ENCODE peak calls at places on chromosomes 5 and 9, in five cellular contexts. P, Y, Q, X and U are unnamed samples.

GRCh38 chr5:14062178-14062577 is 81.0 kb upstream of the TRIO start:
- DNase-seq in P (no peak), Y (no peak), Q (peak), X (no peak), U (peak)

GRCh38 chr9:18857334-18857733 is 175.7 kb downstream of the SAXO1 start:
- DNase-seq in P (no peak), Y (no peak), Q (no peak), X (no peak), U (no peak)

GRCh38 chr9:89522261-89522978 is 24.5 kb upstream of the SEMA4D start:
- DNase-seq in P (no peak), Y (peak), Q (no peak), X (peak), U (no peak)

GRCh38 chr9:84261082-84261746 is 79.3 kb downstream of the SLC28A3 start:
- DNase-seq in P (no peak), Y (peak), Q (peak), X (peak), U (peak)

GRCh38 chr5:34639852-34640626 is 16.1 kb upstream of the RAI14 start:
- DNase-seq in P (no peak), Y (no peak), Q (peak), X (no peak), U (no peak)

GRCh38 chr9:115114084-115114483 is 3.9 kb downstream of the TNC start:
- DNase-seq in P (no peak), Y (no peak), Q (no peak), X (no peak), U (no peak)

GRCh38 chr5:32159328-32160072 is 14.6 kb downstream of the GOLPH3 start:
- DNase-seq in P (no peak), Y (no peak), Q (no peak), X (no peak), U (no peak)

GRCh38 chr9:109063765-109064164 is 50.5 kb upstream of the CTNNAL1 start:
- DNase-seq in P (no peak), Y (no peak), Q (peak), X (no peak), U (no peak)

GRCh38 chr5:143484604-143485003 is 81.1 kb upstream of the NR3C1 start:
- DNase-seq in P (no peak), Y (no peak), Q (no peak), X (no peak), U (no peak)

GRCh38 chr9:22005700-22006605 is 3.2 kb downstream of the CDKN2B start:
- DNase-seq in P (peak), Y (no peak), Q (peak), X (no peak), U (no peak)

GRCh38 chr9:125889122-125889523 is 141.9 kb downstream of the PBX3 start:
- DNase-seq in P (no peak), Y (no peak), Q (peak), X (peak), U (no peak)

GRCh38 chr9:19104528-19105282 is 2.0 kb upstream of the HAUS6 start:
- DNase-seq in P (no peak), Y (no peak), Q (no peak), X (no peak), U (no peak)

GRCh38 chr5:128469924-128470323 is 68.1 kb downstream of the FBN2 start:
- DNase-seq in P (no peak), Y (no peak), Q (no peak), X (no peak), U (no peak)

GRCh38 chr5:116600876-116601275 is 26.3 kb upstream of the SEMA6A start:
- DNase-seq in P (no peak), Y (no peak), Q (peak), X (no peak), U (peak)

GRCh38 chr5:124751031-124751430 is 4.6 kb upstream of the ZNF608 start:
- DNase-seq in P (no peak), Y (no peak), Q (no peak), X (no peak), U (no peak)

GRCh38 chr9:88052446-88052845 is 78.1 kb upstream of the CDK20 start:
- DNase-seq in P (no peak), Y (no peak), Q (no peak), X (no peak), U (no peak)

GRCh38 chr5:134935711-134936602 is 31.0 kb downstream of the PCBD2 start:
- DNase-seq in P (no peak), Y (no peak), Q (no peak), X (no peak), U (no peak)

GRCh38 chr9:108517591-108518365 is 338.0 kb downstream of the ACTL7B start:
- DNase-seq in P (no peak), Y (no peak), Q (no peak), X (no peak), U (no peak)

GRCh38 chr5:21685016-21685415 is 1168.1 kb downstream of the CDH12 start:
- DNase-seq in P (no peak), Y (no peak), Q (no peak), X (no peak), U (no peak)

GRCh38 chr9:91558879-91559278 is 135.2 kb upstream of the NFIL3 start:
- DNase-seq in P (no peak), Y (no peak), Q (peak), X (no peak), U (peak)

GRCh38 chr9:27276182-27277030 is 20.5 kb downstream of the EQTN start:
- DNase-seq in P (no peak), Y (no peak), Q (peak), X (peak), U (peak)

GRCh38 chr5:79702606-79703380 is 13.2 kb downstream of the CMYA5 start:
- DNase-seq in P (no peak), Y (peak), Q (peak), X (peak), U (peak)

GRCh38 chr5:84376346-84376745 is 8.3 kb downstream of the EDIL3 start:
- DNase-seq in P (no peak), Y (no peak), Q (peak), X (no peak), U (no peak)

GRCh38 chr5:42813533-42813932 is 1.8 kb upstream of the SELENOP start:
- DNase-seq in P (no peak), Y (no peak), Q (no peak), X (no peak), U (no peak)

GRCh38 chr5:132296412-132297001 is 2.3 kb downstream of the SLC22A4 start:
- DNase-seq in P (no peak), Y (no peak), Q (no peak), X (no peak), U (no peak)

GRCh38 chr9:127980706-127981558 is at the start of gene EEIG1:
- DNase-seq in P (peak), Y (peak), Q (peak), X (peak), U (peak)

GRCh38 chr5:131081371-131081770 is 83.7 kb downstream of the HINT1 start:
- DNase-seq in P (no peak), Y (no peak), Q (peak), X (no peak), U (peak)

GRCh38 chr9:120545691-120546565 is 34.0 kb downstream of the CDK5RAP2 start:
- DNase-seq in P (no peak), Y (no peak), Q (peak), X (no peak), U (peak)

GRCh38 chr5:56693220-56693579 is 122.1 kb upstream of the MAP3K1 start:
- DNase-seq in P (no peak), Y (no peak), Q (no peak), X (peak), U (no peak)

GRCh38 chr9:107375651-107376369 is 92.7 kb downstream of the RAD23B start:
- DNase-seq in P (no peak), Y (no peak), Q (no peak), X (no peak), U (no peak)

GRCh38 chr5:54651482-54652076 is 134.0 kb downstream of the SNX18 start:
- DNase-seq in P (no peak), Y (no peak), Q (peak), X (no peak), U (peak)

GRCh38 chr9:134294228-134295071 is 31.8 kb upstream of the RXRA start:
- DNase-seq in P (peak), Y (no peak), Q (no peak), X (no peak), U (peak)

GRCh38 chr9:107639426-107639825 is 149.9 kb upstream of the KLF4 start:
- DNase-seq in P (no peak), Y (no peak), Q (no peak), X (no peak), U (no peak)

GRCh38 chr9:97568461-97569275 is 64.5 kb downstream of the TSTD2 start:
- DNase-seq in P (no peak), Y (no peak), Q (no peak), X (no peak), U (no peak)

GRCh38 chr5:10329421-10329807 is 21.7 kb upstream of the CMBL start:
- DNase-seq in P (no peak), Y (no peak), Q (no peak), X (no peak), U (no peak)

GRCh38 chr5:166014256-166014655 is 2277.2 kb upstream of the WWC1 start:
- DNase-seq in P (no peak), Y (no peak), Q (no peak), X (no peak), U (no peak)